ENCODE peak calls at places on chromosomes 1 and 21, in seven cellular contexts. L is brain microvascular endothelial cell; U is aorta; S is CD8-positive, alpha-beta memory T cell; A is cardiac muscle cell; K is tibial nerve; O is thoracic aorta. E is an unnamed sample.

GRCh38 chr1:174008979-174009378 is 13.2 kb downstream of the RC3H1 start:
- DNase-seq in A (no peak), S (no peak), K (no peak), L (no peak), U (no peak), O (no peak), E (no peak)

GRCh38 chr1:17198476-17199258 is 6.3 kb upstream of the PADI1 start:
- DNase-seq in L (no peak), K (no peak), O (no peak), S (no peak), U (peak), A (no peak), E (no peak)

GRCh38 chr1:181139631-181140051 is 51.1 kb downstream of the IER5 start:
- DNase-seq in L (peak), A (no peak), S (no peak), O (no peak), U (no peak), K (no peak), E (peak)

GRCh38 chr1:171188388-171189266 is 3.5 kb downstream of the FMO2 start:
- DNase-seq in K (no peak), S (peak), A (peak), U (no peak), O (peak), L (peak), E (peak)

GRCh38 chr1:64895500-64895899 is 70.8 kb downstream of the JAK1 start:
- DNase-seq in A (no peak), U (no peak), S (no peak), L (no peak), K (no peak), O (no peak), E (no peak)

GRCh38 chr1:41800237-41800902 is 118.4 kb downstream of the HIVEP3 start:
- DNase-seq in O (no peak), A (no peak), K (no peak), S (no peak), L (no peak), U (no peak), E (no peak)

GRCh38 chr1:3283849-3284248 is 170.6 kb upstream of the ARHGEF16 start:
- DNase-seq in K (no peak), O (no peak), U (peak), S (no peak), A (peak), L (no peak), E (peak)

GRCh38 chr1:30034627-30035521 is 688.5 kb downstream of the MATN1 start:
- DNase-seq in O (no peak), L (peak), S (no peak), A (no peak), U (no peak), K (no peak), E (no peak)

GRCh38 chr21:28884481-28884880 is 108.2 kb downstream of the LTN1 start:
- DNase-seq in O (no peak), S (no peak), A (no peak), U (no peak), L (no peak), K (no peak), E (no peak)

GRCh38 chr1:230113605-230114241 is 46.7 kb downstream of the GALNT2 start:
- DNase-seq in O (no peak), U (no peak), K (no peak), L (peak), A (no peak), S (no peak), E (peak)

GRCh38 chr1:208515123-208515522 is 270.9 kb upstream of the PLXNA2 start:
- DNase-seq in A (no peak), O (no peak), U (no peak), L (no peak), K (no peak), S (no peak), E (no peak)

GRCh38 chr1:182317489-182318180 is 74.0 kb downstream of the GLUL start:
- DNase-seq in L (no peak), O (no peak), S (no peak), K (no peak), U (no peak), A (no peak), E (no peak)

GRCh38 chr1:15425961-15426360 is 12.3 kb upstream of the CTRC start:
- DNase-seq in A (no peak), S (no peak), O (no peak), U (no peak), L (no peak), K (no peak), E (no peak)

GRCh38 chr21:41240040-41240439 is 72.1 kb downstream of the BACE2 start:
- DNase-seq in A (no peak), S (no peak), L (no peak), U (no peak), K (no peak), O (no peak), E (no peak)

GRCh38 chr1:15953791-15954201 is 22.1 kb downstream of the ZBTB17 start:
- DNase-seq in U (no peak), L (no peak), O (no peak), A (peak), K (no peak), S (no peak), E (no peak)

GRCh38 chr1:170168263-170168662 is 22.5 kb downstream of the NTMT2 start:
- DNase-seq in L (no peak), S (no peak), K (no peak), A (no peak), U (no peak), O (no peak), E (peak)

GRCh38 chr1:113241237-113241636 is 149.1 kb upstream of the MAGI3 start:
- DNase-seq in L (no peak), U (no peak), O (no peak), S (no peak), K (no peak), A (no peak), E (no peak)
- H3K27ac ChIP-seq in L (no peak), U (no peak), O (no peak), S (no peak), K (no peak), A (no peak), E (no peak)

GRCh38 chr1:212432706-212433576 is at the start of gene NENF:
- DNase-seq in O (no peak), A (peak), K (peak), U (peak), L (peak), S (peak), E (peak)

GRCh38 chr1:212431656-212432055 is 1.1 kb upstream of the NENF start:
- DNase-seq in K (no peak), S (no peak), L (no peak), A (no peak), U (no peak), O (no peak), E (no peak)

GRCh38 chr1:212430955-212431394 is 1.7 kb upstream of the NENF start:
- DNase-seq in A (no peak), S (no peak), U (no peak), O (no peak), K (no peak), L (no peak), E (no peak)

GRCh38 chr1:212433577-212434462 is 1.1 kb downstream of the NENF start:
- DNase-seq in O (no peak), K (no peak), S (no peak), L (no peak), U (no peak), A (no peak), E (no peak)

GRCh38 chr1:212432163-212432705 is 486 bp upstream of the NENF start:
- DNase-seq in A (no peak), O (no peak), U (no peak), L (no peak), K (no peak), S (no peak), E (no peak)
- H3K27ac ChIP-seq in A (no peak), O (peak), U (no peak), L (peak), K (peak), S (peak), E (peak)

DNA sequence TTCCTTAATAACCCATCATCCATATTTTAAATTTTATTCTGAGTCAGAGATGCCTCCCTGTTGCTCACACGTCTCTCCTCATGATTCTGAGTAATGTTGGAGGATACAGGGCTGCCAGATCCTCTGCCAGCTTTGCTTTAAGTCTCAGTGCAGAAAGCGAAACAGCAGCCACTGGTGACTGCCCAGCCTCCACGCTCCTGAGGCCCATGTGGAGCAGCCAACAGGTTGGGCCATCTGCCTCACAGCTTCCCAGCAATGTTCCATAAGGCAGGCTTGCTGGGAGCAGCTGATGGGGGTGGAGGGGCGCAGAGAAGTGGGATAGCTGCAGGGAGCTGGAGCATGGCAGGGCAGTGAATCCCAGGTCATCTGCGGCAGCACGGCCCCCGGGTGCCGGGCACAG is 104.2 kb downstream of the IGSF21 start:
- DNase-seq in K (no peak), U (no peak), O (no peak), A (no peak), L (no peak), S (no peak), E (no peak)
- H3K27ac ChIP-seq in K (no peak), U (no peak), O (no peak), A (no peak), L (no peak), S (no peak), E (no peak)

GRCh38 chr1:201500670-201501120 is 6.2 kb downstream of the CSRP1 start:
- DNase-seq in L (no peak), O (no peak), U (no peak), K (peak), S (no peak), A (peak), E (no peak)
- H3K27ac ChIP-seq in L (peak), O (peak), U (peak), K (peak), S (no peak), A (peak), E (peak)

GRCh38 chr21:43861716-43862115 is 3.3 kb upstream of the AGPAT3 start:
- DNase-seq in U (peak), L (no peak), S (no peak), K (no peak), O (no peak), A (no peak), E (no peak)
- H3K27ac ChIP-seq in U (no peak), L (no peak), S (no peak), K (no peak), O (no peak), A (no peak), E (no peak)

E was measured in RWPE1.